ENCODE peak calls at places on chromosomes 12 and 14, in ten cellular contexts. R is neural progenitor cell, M is psoas muscle, S is left ventricle myocardium inferior, L is testis, N is HCT116, D is A673, V is Panc1, Q is heart right ventricle, J is tibial nerve. I is an unnamed sample. For H3K4me1, the result is how much of the 10 kb centered on the place peaks cover.

GRCh38 chr14:51208982-51209381 is 31.1 kb upstream of the TMX1 start:
- DNase-seq in M (no peak), V (no peak), J (no peak), S (no peak), L (no peak), Q (no peak), R (no peak), N (no peak), D (no peak), I (no peak)

GRCh38 chr12:123748171-123748570 is 13.9 kb upstream of the DNAH10 start:
- DNase-seq in S (no peak), L (no peak), N (no peak), D (no peak), R (no peak), V (no peak), M (no peak), Q (no peak), J (no peak), I (no peak)

GRCh38 chr14:55782166-55782565 is 202.2 kb downstream of the KTN1 start:
- DNase-seq in L (no peak), Q (no peak), J (no peak), S (no peak), N (no peak), R (no peak), V (no peak), M (no peak), D (no peak), I (no peak)

GRCh38 chr14:73753043-73753886 is 39.1 kb upstream of the PNMA1 start:
- DNase-seq in V (no peak), M (no peak), L (no peak), N (no peak), Q (no peak), J (no peak), R (no peak), D (no peak), S (peak), I (no peak)

GRCh38 chr12:114655934-114656697 is 27.9 kb downstream of the TBX3 start:
- DNase-seq in N (peak), V (no peak), L (peak), S (no peak), D (no peak), J (no peak), Q (no peak), R (no peak), M (no peak), I (no peak)

GRCh38 chr12:2335109-2335508 is 282.3 kb downstream of the CACNA1C start:
- DNase-seq in S (no peak), M (no peak), D (peak), Q (no peak), J (no peak), L (no peak), R (no peak), V (no peak), N (no peak), I (no peak)

GRCh38 chr12:9827209-9827888 is at the start of gene KLRF1:
- DNase-seq in V (no peak), N (no peak), S (no peak), R (no peak), J (no peak), Q (no peak), D (no peak), M (no peak), L (no peak), I (no peak)

GRCh38 chr12:106246891-106247730 is 709 bp downstream of the CKAP4 start:
- DNase-seq in S (peak), V (no peak), M (peak), L (peak), Q (peak), N (no peak), J (peak), D (peak), R (peak), I (peak)

GRCh38 chr14:77681196-77682157 is 26.3 kb downstream of the ALKBH1 start:
- DNase-seq in L (no peak), M (no peak), V (no peak), D (no peak), N (no peak), S (no peak), R (no peak), Q (no peak), J (no peak), I (no peak)

GRCh38 chr12:12839886-12840285 is 26.7 kb downstream of the DDX47 start:
- DNase-seq in S (no peak), J (no peak), N (peak), R (no peak), L (no peak), D (peak), V (peak), M (peak), Q (peak), I (peak)

GRCh38 chr12:96986883-96987523 is 79.9 kb downstream of the NEDD1 start:
- DNase-seq in V (no peak), N (peak), R (peak), S (no peak), D (peak), L (no peak), M (no peak), Q (no peak), J (no peak), I (no peak)

GRCh38 chr12:14408208-14408607 is 42.7 kb downstream of the ATF7IP start:
- DNase-seq in V (no peak), R (no peak), M (no peak), D (peak), L (no peak), Q (no peak), N (no peak), J (no peak), S (no peak), I (no peak)

GRCh38 chr12:2113080-2113479 is 60.3 kb downstream of the CACNA1C start:
- DNase-seq in R (no peak), V (no peak), L (no peak), N (no peak), S (no peak), J (no peak), D (no peak), M (no peak), Q (no peak), I (no peak)

GRCh38 chr12:122841544-122842321 is 6.5 kb downstream of the HIP1R start:
- DNase-seq in D (no peak), R (no peak), N (peak), S (no peak), Q (no peak), V (no peak), L (no peak), M (no peak), J (no peak), I (no peak)

GRCh38 chr14:24052656-24053547 is 1.1 kb downstream of the CARMIL3 start:
- DNase-seq in M (no peak), N (no peak), R (no peak), S (no peak), J (no peak), V (no peak), L (no peak), Q (no peak), D (no peak), I (peak)

GRCh38 chr14:22088614-22089359 is 415.2 kb upstream of the OR4E1 start:
- DNase-seq in V (no peak), D (no peak), R (no peak), M (no peak), J (no peak), Q (no peak), S (no peak), L (no peak), N (no peak), I (no peak)

GRCh38 chr12:128012110-128012509 is 254.9 kb upstream of the TMEM132C start:
- DNase-seq in M (no peak), N (no peak), Q (no peak), J (no peak), L (no peak), R (no peak), S (no peak), V (no peak), D (no peak), I (no peak)

GRCh38 chr14:89178802-89179201 is 238.2 kb downstream of the FOXN3 start:
- DNase-seq in N (no peak), S (no peak), R (no peak), M (no peak), L (no peak), V (no peak), D (no peak), Q (no peak), J (no peak), I (no peak)

DNA sequence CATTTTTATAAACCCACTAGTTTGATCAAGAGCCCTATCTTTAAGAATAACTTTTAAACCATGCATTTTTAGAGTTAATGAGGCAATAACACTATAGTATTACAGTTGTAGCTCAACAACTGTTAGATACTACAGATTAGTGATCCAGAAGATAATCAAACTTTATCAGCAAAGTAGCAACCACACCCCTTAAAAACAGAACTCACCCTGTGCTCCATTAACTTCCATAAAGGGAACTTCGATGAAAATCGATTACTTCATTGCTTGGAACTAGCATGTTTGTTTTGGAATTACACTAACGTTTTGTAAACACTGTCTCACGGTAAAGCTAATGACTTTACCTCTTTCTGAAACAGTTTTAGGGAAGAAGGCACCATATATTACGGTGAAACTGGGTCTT is 1.4 kb downstream of the SGPP1 start:
- DNase-seq in Q (no peak), V (no peak), S (no peak), M (no peak), L (no peak), J (no peak), D (no peak), N (no peak), R (no peak), I (no peak)
- H3K4me3 ChIP-seq in Q (peak), V (peak), S (peak), M (peak), L (peak), J (peak), D (peak), N (peak), R (peak), I (peak)

DNA sequence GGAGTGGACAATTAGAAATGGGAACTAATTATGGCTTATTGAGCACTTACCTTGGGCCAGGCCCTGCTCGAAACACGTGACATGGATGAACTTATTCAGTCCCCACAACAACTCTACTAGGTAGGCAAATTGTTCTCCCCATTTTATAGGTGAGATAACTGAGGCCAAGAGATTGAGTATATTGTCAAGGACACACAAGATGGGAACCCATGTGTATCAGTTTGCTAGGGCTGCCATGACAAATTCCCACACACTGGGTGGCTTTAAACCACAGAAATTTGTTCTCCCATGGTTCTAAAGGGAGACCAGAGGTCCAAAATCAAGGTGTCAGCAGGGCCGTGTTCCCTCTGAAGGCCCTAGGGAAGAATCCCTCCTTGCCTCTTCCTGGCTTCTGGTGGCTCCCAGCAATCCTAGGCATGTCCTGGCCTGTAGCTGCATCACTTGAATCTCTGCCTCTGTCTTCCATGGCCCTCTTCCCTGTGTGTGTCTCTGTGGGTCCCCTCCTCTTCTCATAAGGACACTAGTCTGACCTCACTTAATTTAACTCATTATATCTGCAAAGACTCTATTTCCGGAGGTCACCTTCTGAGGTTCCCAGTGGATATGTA is 128.8 kb downstream of the CHST11 start:
- DNase-seq in V (no peak), N (no peak), L (no peak), D (no peak), S (no peak), M (no peak), Q (no peak), J (no peak), R (no peak), I (no peak)
- H3K4me1 ChIP-seq in V (under half), N (under half), L (under half), D (under half), S (under half), M (under half), Q (under half), J (under half), R (under half), I (under half)

DNA sequence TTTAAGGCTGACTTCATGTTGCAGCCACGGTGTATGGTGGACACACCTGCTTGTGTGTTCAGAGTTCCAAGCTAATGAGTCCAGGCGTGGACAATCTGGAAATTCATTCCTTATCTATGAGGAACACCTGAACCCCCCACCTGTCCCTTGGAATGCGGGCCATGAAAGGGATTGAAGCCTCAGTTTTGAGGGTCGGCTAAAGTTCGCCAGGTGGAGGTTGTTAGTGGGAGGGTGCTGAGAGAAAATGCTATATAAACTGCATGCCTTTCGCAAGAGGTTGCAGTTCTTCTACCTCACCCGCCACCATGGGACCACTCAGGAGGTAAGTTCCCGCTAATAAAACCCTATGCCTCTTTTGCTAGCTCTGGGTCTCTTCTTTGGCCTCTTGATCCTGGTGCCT is 348.0 kb downstream of the BCL11B start:
- DNase-seq in Q (no peak), R (no peak), D (no peak), M (no peak), L (no peak), S (no peak), N (no peak), J (no peak), V (no peak), I (peak)
- TF ChIP-seq CTCF in Q (no peak), R (no peak), D (no peak), M (no peak), L (no peak), S (no peak), N (no peak), J (no peak), V (no peak), I (no peak)

DNA sequence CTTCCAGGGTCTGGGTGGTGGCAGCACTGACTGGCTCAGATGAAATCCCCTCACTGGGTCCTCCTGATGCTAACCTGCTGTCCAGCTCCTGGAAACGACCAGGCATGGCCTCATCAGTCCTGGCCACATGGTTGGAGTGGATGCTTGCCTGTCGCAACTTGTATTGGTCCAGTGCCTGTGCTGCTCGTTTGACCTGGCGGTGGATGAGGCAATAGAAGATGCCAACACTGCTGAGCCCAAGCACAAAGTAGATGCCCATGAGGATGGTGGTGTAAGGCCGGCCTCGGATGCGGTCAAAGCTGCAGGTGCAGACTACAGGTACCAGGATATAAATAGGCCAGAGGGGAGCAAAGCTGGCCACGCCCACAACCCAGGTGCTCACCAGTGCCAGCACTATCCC is 1.2 kb downstream of the GPR84 start:
- DNase-seq in D (no peak), N (no peak), J (no peak), L (no peak), S (no peak), R (no peak), V (no peak), M (no peak), Q (no peak), I (no peak)
- H3K4me3 ChIP-seq in D (no peak), N (no peak), J (no peak), L (no peak), S (no peak), R (no peak), V (no peak), M (no peak), Q (peak), I (no peak)